ENCODE peak calls at places on chromosomes 16 and 17, in nine cellular contexts. L is osteoblast; P is activated CD8-positive, alpha-beta memory T cell treated with anti-CD3 and anti-CD28 coated beads for 4 hours; V is stimulated activated CD8-positive, alpha-beta memory T cell treated with anti-CD3 and anti-CD28 coated beads, Interleukin-7, amount 100 ng/mL, for 24 hours; R is NT2/D1; G is GM12864; J is bronchial epithelial cell; W is colonic mucosa; N is PC-3. E is an unnamed sample.

GRCh38 chr17:35344262-35344661 is 29.2 kb downstream of the SLFN11 start:
- DNase-seq in J (no peak), V (no peak), R (no peak), L (no peak), N (no peak), G (no peak), P (no peak), W (no peak), E (no peak)

GRCh38 chr16:49932943-49933342 is 77.0 kb upstream of the ZNF423 start:
- DNase-seq in G (no peak), R (no peak), J (no peak), P (no peak), W (no peak), N (peak; percentile 5), V (no peak), L (no peak), E (no peak)

GRCh38 chr17:29848737-29849136 is 81.3 kb downstream of the SSH2 start:
- DNase-seq in W (no peak), L (no peak), V (no peak), G (no peak), R (no peak), N (no peak), P (no peak), J (no peak), E (no peak)

GRCh38 chr17:64148699-64149098 is 18.8 kb upstream of the ERN1 start:
- DNase-seq in L (no peak), R (peak; percentile 8), V (no peak), G (no peak), N (peak; percentile 41), W (no peak), J (peak; percentile 20), P (no peak), E (no peak)

GRCh38 chr17:33647976-33648375 is 354.9 kb upstream of the ASIC2 start:
- DNase-seq in V (no peak), R (no peak), W (no peak), N (no peak), G (no peak), P (no peak), J (peak; percentile 15), L (no peak), E (no peak)

GRCh38 chr17:48733632-48734327 is 5.2 kb upstream of the HOXB13 start:
- DNase-seq in P (no peak), J (no peak), W (no peak), G (no peak), R (no peak), L (no peak), V (no peak), N (peak; percentile 63), E (no peak)

GRCh38 chr17:13490906-13491502 is 110.7 kb downstream of the HS3ST3A1 start:
- DNase-seq in G (no peak), P (no peak), J (no peak), N (no peak), L (no peak), R (no peak), W (no peak), V (no peak), E (no peak)

GRCh38 chr17:59734226-59734625 is 26.8 kb downstream of the VMP1 start:
- DNase-seq in G (no peak), P (no peak), N (no peak), J (no peak), W (peak; percentile 55), L (no peak), V (no peak), R (no peak), E (no peak)

GRCh38 chr17:65156185-65156834 is 19.1 kb downstream of the RGS9 start:
- DNase-seq in N (no peak), P (no peak), G (no peak), J (no peak), L (no peak), V (no peak), R (no peak), W (peak; percentile 88), E (no peak)

GRCh38 chr17:82933911-82934310 is 94.1 kb upstream of the ZNF750 start:
- DNase-seq in R (no peak), N (no peak), J (no peak), V (no peak), P (no peak), G (no peak), W (no peak), L (peak; percentile 21), E (no peak)